ENCODE peak calls at places on chromosomes 1 and 21, in eight cellular contexts. P is hepatocyte, K is right cardiac atrium, J is heart left ventricle, W is pancreas, S is prostate gland, Q is neural progenitor cell, E is lung. T is an unnamed sample.

GRCh38 chr1:77263708-77264107 is 18.1 kb upstream of the AK5 start:
- DNase-seq in P (no peak), K (no peak), J (no peak), W (no peak), S (no peak), Q (no peak), E (no peak), T (no peak)

GRCh38 chr1:227896710-227897655 is 50.7 kb downstream of the WNT9A start:
- DNase-seq in P (no peak), K (peak), J (peak), W (peak), S (no peak), Q (no peak), E (no peak), T (peak)

GRCh38 chr1:170494369-170494768 is 37.6 kb upstream of the GORAB start:
- DNase-seq in P (no peak), K (peak), J (no peak), W (no peak), S (no peak), Q (no peak), E (no peak), T (no peak)

GRCh38 chr1:59678809-59679228 is 135.9 kb upstream of the HOOK1 start:
- DNase-seq in P (no peak), K (no peak), J (no peak), W (no peak), S (no peak), Q (peak), E (no peak), T (no peak)

GRCh38 chr1:151710187-151710586 is 6.4 kb downstream of the CELF3 start:
- DNase-seq in P (no peak), K (peak), J (no peak), W (peak), S (no peak), Q (peak), E (no peak), T (no peak)

GRCh38 chr1:86421601-86422280 is 2.2 kb upstream of the CLCA2 start:
- DNase-seq in P (no peak), K (no peak), J (no peak), W (no peak), S (no peak), Q (no peak), E (no peak), T (no peak)

GRCh38 chr21:27799861-27800260 is 833.0 kb upstream of the ADAMTS5 start:
- DNase-seq in P (no peak), K (no peak), J (no peak), W (no peak), S (no peak), Q (no peak), E (no peak), T (no peak)

GRCh38 chr1:45542591-45542990 is 8.0 kb upstream of the AKR1A1 start:
- DNase-seq in P (peak), K (no peak), J (no peak), W (no peak), S (no peak), Q (no peak), E (peak), T (peak)

GRCh38 chr1:170402451-170403311 is 129.3 kb upstream of the GORAB start:
- DNase-seq in P (no peak), K (no peak), J (no peak), W (no peak), S (no peak), Q (no peak), E (no peak), T (no peak)

GRCh38 chr1:143699115-143699514 is 272.7 kb downstream of the FAM72C start:
- DNase-seq in P (no peak), K (no peak), J (no peak), W (no peak), S (no peak), Q (no peak), E (no peak), T (no peak)

GRCh38 chr1:56834137-56834900 is 15.1 kb upstream of the FYB2 start:
- DNase-seq in P (no peak), K (no peak), J (no peak), W (no peak), S (no peak), Q (no peak), E (no peak), T (no peak)

GRCh38 chr1:115873184-115873583 is 32.3 kb upstream of the NHLH2 start:
- DNase-seq in P (no peak), K (no peak), J (no peak), W (no peak), S (no peak), Q (no peak), E (no peak), T (no peak)

GRCh38 chr1:85585845-85586244 is 5.3 kb downstream of the CCN1 start:
- DNase-seq in P (no peak), K (no peak), J (no peak), W (no peak), S (no peak), Q (no peak), E (no peak), T (no peak)

GRCh38 chr1:47814592-47815436 is 182.4 kb downstream of the TRABD2B start:
- DNase-seq in P (no peak), K (no peak), J (no peak), W (no peak), S (no peak), Q (no peak), E (no peak), T (no peak)

GRCh38 chr1:21574464-21575151 is 65.4 kb downstream of the ALPL start:
- DNase-seq in P (peak), K (peak), J (peak), W (no peak), S (peak), Q (peak), E (no peak), T (peak)

GRCh38 chr1:243944429-243945160 is 94.6 kb upstream of the AKT3 start:
- DNase-seq in P (peak), K (no peak), J (no peak), W (no peak), S (no peak), Q (peak), E (no peak), T (no peak)

GRCh38 chr1:208766812-208767211 is 522.6 kb upstream of the PLXNA2 start:
- DNase-seq in P (no peak), K (no peak), J (no peak), W (no peak), S (no peak), Q (no peak), E (no peak), T (no peak)

GRCh38 chr1:150995896-150996295 is 10.8 kb downstream of the MINDY1 start:
- DNase-seq in P (peak), K (no peak), J (no peak), W (no peak), S (no peak), Q (peak), E (no peak), T (peak)

GRCh38 chr1:205313681-205314308 is 7.8 kb downstream of the NUAK2 start:
- DNase-seq in P (peak), K (peak), J (peak), W (no peak), S (peak), Q (peak), E (peak), T (peak)

GRCh38 chr1:201261771-201262547 is 21.3 kb upstream of the PKP1 start:
- DNase-seq in P (no peak), K (no peak), J (no peak), W (no peak), S (no peak), Q (no peak), E (peak), T (no peak)

GRCh38 chr21:21688877-21689276 is 690.7 kb downstream of the NCAM2 start:
- DNase-seq in P (peak), K (peak), J (peak), W (no peak), S (no peak), Q (peak), E (no peak), T (no peak)

GRCh38 chr1:204782118-204782700 is 88.5 kb upstream of the NFASC start:
- DNase-seq in P (no peak), K (no peak), J (no peak), W (no peak), S (no peak), Q (no peak), E (no peak), T (no peak)

GRCh38 chr1:199687321-199687720 is 340.2 kb upstream of the NR5A2 start:
- DNase-seq in P (no peak), K (no peak), J (no peak), W (no peak), S (no peak), Q (no peak), E (no peak), T (no peak)

GRCh38 chr1:45011837-45012638 is at the start of gene UROD:
- DNase-seq in P (peak), K (peak), J (peak), W (peak), S (peak), Q (peak), E (peak), T (peak)

GRCh38 chr1:180854456-180854855 is 58.2 kb upstream of the KIAA1614 start:
- DNase-seq in P (no peak), K (no peak), J (no peak), W (no peak), S (no peak), Q (peak), E (no peak), T (no peak)

GRCh38 chr1:24364605-24364974 is 45.4 kb downstream of the GRHL3 start:
- DNase-seq in P (no peak), K (no peak), J (no peak), W (no peak), S (no peak), Q (peak), E (no peak), T (no peak)

GRCh38 chr1:247332215-247332900 is 691 bp upstream of the ZNF496 start:
- DNase-seq in P (peak), K (peak), J (peak), W (peak), S (peak), Q (peak), E (peak), T (peak)

GRCh38 chr1:247329097-247329617 is 2.5 kb downstream of the ZNF496 start:
- DNase-seq in P (no peak), K (no peak), J (no peak), W (peak), S (no peak), Q (no peak), E (no peak), T (no peak)

GRCh38 chr1:247331526-247332214 is at the start of gene ZNF496:
- DNase-seq in P (peak), K (peak), J (peak), W (peak), S (peak), Q (peak), E (peak), T (peak)

GRCh38 chr1:247331172-247331525 is 518 bp downstream of the ZNF496 start:
- DNase-seq in P (peak), K (peak), J (peak), W (peak), S (peak), Q (peak), E (peak), T (peak)

GRCh38 chr1:247330548-247331171 is 1.0 kb downstream of the ZNF496 start:
- DNase-seq in P (peak), K (no peak), J (no peak), W (no peak), S (no peak), Q (no peak), E (no peak), T (no peak)
- H3K27ac ChIP-seq in P (peak), K (no peak), J (peak), W (peak), S (peak), Q (peak), E (peak), T (peak)

GRCh38 chr1:64663654-64664053 is 81.2 kb upstream of the RAVER2 start:
- DNase-seq in P (peak), K (no peak), J (no peak), W (no peak), S (no peak), Q (peak), E (no peak), T (no peak)

GRCh38 chr1:64659478-64659877 is 85.4 kb upstream of the RAVER2 start:
- DNase-seq in P (no peak), K (no peak), J (no peak), W (no peak), S (no peak), Q (no peak), E (no peak), T (no peak)

GRCh38 chr1:64669098-64669675 is 75.7 kb upstream of the RAVER2 start:
- DNase-seq in P (no peak), K (no peak), J (no peak), W (no peak), S (no peak), Q (no peak), E (no peak), T (no peak)

DNA sequence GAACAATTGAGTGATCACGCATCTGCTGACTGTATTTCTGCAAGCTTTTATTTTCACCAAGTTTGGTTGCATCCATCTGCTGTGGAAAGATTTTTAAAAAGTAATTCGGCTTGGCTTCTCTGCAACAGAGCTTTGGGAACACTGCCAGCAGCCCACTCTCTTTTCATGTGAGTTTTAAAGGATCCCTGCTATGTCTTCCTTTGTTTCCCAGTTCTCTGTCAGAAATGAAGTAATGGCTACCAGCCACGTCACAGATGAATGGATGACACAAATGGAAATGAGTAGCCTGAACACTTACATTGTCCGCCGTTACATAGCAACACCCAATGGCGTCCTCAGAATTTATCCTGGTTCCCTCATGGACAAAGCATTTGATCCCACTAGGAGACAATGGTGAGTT is 80.6 kb upstream of the RAVER2 start:
- DNase-seq in P (no peak), K (no peak), J (no peak), W (no peak), S (no peak), Q (peak), E (no peak), T (no peak)
- H3K27ac ChIP-seq in P (peak), K (no peak), J (no peak), W (no peak), S (no peak), Q (peak), E (no peak), T (no peak)

DNA sequence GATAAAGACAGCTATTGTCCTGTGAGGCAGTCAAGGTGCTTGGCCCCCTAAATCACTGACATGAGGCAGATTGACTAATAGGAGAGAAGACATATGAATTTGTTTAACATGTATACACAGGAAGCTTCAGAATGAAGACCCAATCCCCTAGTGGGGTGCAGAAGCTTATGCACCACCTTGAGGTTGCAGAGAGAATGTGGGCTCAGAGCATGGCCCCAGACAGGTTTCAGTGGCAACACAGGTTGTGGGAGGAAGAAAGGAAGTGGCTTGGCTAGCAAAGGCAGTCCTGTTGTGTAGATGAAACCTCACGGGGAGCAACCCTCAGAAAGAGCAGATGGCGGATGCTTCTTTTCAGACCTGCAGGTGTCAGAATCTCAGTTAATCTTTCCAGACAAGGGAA is 37.0 kb upstream of the PARP1 start:
- DNase-seq in P (no peak), K (no peak), J (no peak), W (no peak), S (no peak), Q (no peak), E (no peak), T (peak)
- H3K27ac ChIP-seq in P (no peak), K (no peak), J (no peak), W (no peak), S (no peak), Q (no peak), E (no peak), T (no peak)

DNA sequence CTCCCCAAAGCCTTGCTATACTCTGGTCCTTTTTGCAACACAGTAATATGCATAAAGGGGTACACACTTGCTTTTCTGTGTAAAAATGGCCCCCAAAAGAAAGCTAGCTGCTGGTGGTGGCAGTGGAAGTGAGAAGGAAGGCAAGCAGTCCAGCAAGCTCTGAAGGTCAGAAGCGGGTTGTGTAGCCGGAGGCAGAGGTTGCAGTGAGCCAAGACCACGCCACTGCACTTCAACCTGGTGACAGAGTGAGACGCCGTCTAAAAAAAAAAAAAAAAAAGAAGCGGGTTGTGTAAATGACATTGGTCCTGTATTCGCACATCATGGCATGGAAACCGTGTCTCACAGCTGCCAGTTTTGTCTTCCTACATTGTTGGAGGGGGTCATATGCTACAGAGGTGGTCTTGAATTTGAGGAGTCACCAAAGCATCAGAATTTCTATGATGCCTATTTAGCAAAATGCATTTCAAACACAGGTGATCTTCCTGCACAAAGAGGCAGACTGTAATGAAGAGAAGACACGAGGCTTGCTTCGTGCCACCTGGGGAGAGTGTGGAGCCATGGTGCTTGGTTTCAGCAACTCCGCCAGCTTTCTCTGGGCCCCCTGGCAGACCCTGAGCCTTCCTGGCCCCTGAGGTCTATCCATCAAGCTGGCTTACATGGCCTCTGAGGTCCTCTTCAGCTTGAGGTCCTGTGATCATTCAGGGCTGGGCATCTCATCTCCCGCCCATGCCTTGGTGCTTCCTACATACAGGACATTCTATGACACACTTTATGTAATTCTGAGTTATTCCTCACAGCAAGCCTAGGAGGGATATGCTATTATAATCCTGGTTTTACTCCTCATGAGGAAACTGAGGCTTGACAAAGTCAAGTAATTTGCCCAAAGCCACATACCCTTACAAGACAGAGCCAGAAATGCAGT is 71.0 kb downstream of the TOMM20 start:
- DNase-seq in P (no peak), K (no peak), J (no peak), W (no peak), S (no peak), Q (no peak), E (no peak), T (no peak)
- H3K27ac ChIP-seq in P (no peak), K (no peak), J (no peak), W (no peak), S (no peak), Q (no peak), E (no peak), T (no peak)

DNA sequence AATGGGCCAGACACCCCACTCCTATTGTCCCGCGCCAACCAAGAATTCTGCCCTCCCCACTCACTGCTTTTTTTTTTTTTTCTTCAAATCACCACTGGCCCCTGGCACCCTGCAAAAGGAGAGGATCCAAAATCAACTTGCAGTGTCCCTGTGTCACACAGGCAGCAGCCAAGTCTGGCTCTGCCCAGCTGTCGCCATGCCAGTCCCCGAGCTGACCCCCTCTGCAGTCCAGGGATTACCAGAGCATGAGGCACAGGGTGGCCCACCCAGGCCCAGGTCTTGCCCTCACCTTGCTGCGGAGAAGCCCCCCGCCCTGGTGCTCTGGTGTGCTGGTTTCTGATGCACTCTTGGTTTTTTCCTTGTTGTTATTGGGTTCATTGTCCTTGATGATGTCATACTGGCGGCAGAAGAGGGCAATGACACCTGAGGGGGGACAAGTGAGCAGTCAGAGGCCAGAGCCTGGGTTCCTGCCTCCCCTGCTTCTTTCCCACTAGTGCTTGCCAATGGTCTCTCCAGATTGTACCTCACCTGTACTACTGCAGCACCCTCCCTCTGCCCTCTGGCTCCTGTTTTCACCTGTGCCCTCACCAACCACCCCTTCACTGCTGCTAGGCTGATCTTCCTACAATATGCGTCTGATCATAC is 6.2 kb downstream of the FNDC5 start:
- DNase-seq in P (no peak), K (no peak), J (no peak), W (no peak), S (no peak), Q (no peak), E (no peak), T (no peak)
- H3K27ac ChIP-seq in P (no peak), K (peak), J (no peak), W (no peak), S (no peak), Q (no peak), E (no peak), T (no peak)

DNA sequence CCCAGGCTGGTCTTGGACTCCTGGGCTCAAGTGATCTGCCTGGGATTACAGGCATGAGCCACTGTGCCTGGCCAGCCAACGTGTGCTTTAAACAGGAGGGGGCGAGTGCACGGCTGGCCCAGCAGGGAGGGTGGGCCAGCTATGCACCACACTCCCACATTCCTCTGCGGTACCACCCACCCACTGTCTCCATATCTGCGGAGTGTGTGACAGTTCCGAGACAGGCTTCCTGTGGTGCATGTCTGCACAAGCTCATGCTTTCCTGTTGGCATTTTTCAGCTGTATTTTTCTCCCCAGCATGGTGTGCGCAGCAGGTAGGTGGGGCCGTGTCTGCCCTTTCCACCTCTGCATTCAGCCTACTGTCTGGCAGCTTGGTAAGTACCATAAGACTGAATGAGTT is 183.3 kb downstream of the AJAP1 start:
- DNase-seq in P (no peak), K (no peak), J (no peak), W (no peak), S (peak), Q (no peak), E (no peak), T (no peak)
- H3K27ac ChIP-seq in P (no peak), K (no peak), J (no peak), W (no peak), S (no peak), Q (no peak), E (no peak), T (no peak)